ENCODE peak calls at places on chromosomes 3 and 15, in four cellular contexts. One of them, this sample, is unnamed.

GRCh38 chr3:60912876-60913275 is 338.4 kb downstream of the FHIT start:
- DNase-seq in GM23248: no peak
- DNase-seq in A673: no peak
- DNase-seq in ascending aorta: no peak
- DNase-seq in this sample: no peak

GRCh38 chr3:129112308-129113052 is 9.1 kb downstream of the RAB43 start:
- DNase-seq in GM23248: peak; percentile 44
- DNase-seq in A673: peak; percentile 37
- DNase-seq in ascending aorta: no peak
- DNase-seq in this sample: no peak

GRCh38 chr3:111667621-111668239 is 72.6 kb upstream of the ZBED2 start:
- DNase-seq in A673: no peak
- DNase-seq in ascending aorta: peak; percentile 29
- DNase-seq in GM23248: peak; percentile 50
- DNase-seq in this sample: peak; percentile 66

GRCh38 chr3:47961815-47962606 is 54.2 kb downstream of the MAP4 start:
- DNase-seq in GM23248: peak; percentile 43
- DNase-seq in ascending aorta: no peak
- DNase-seq in A673: peak; percentile 81
- DNase-seq in this sample: no peak

GRCh38 chr3:155026999-155027591 is 53.0 kb upstream of the MME start:
- DNase-seq in A673: peak; percentile 82
- DNase-seq in GM23248: peak; percentile 67
- DNase-seq in ascending aorta: no peak
- DNase-seq in this sample: no peak

GRCh38 chr3:28206479-28206878 is 34.9 kb upstream of the CMC1 start:
- DNase-seq in ascending aorta: no peak
- DNase-seq in A673: no peak
- DNase-seq in GM23248: peak; percentile 1
- DNase-seq in this sample: no peak

GRCh38 chr3:171001957-171002694 is 24.4 kb downstream of the SLC2A2 start:
- DNase-seq in ascending aorta: no peak
- DNase-seq in GM23248: peak; percentile 29
- DNase-seq in A673: no peak
- DNase-seq in this sample: no peak

GRCh38 chr15:29268706-29269484 is 727 bp downstream of the NSMCE3 start:
- DNase-seq in GM23248: peak; percentile 73
- DNase-seq in A673: peak; percentile 34
- DNase-seq in ascending aorta: peak; percentile 11
- DNase-seq in this sample: peak; percentile 21

GRCh38 chr3:324423-324822 is 127.9 kb downstream of the CHL1 start:
- DNase-seq in GM23248: no peak
- DNase-seq in ascending aorta: no peak
- DNase-seq in A673: no peak
- DNase-seq in this sample: no peak

GRCh38 chr3:65749066-65749465 is 289.7 kb downstream of the MAGI1 start:
- DNase-seq in ascending aorta: no peak
- DNase-seq in A673: no peak
- DNase-seq in GM23248: peak; percentile 30
- DNase-seq in this sample: no peak

GRCh38 chr15:48409623-48410022 is 78.4 kb downstream of the DUT start:
- DNase-seq in ascending aorta: no peak
- DNase-seq in GM23248: no peak
- DNase-seq in A673: no peak
- DNase-seq in this sample: no peak

GRCh38 chr15:67853454-67853853 is 13.6 kb upstream of the RNU6-1 start:
- DNase-seq in ascending aorta: no peak
- DNase-seq in GM23248: no peak
- DNase-seq in A673: no peak
- DNase-seq in this sample: no peak

GRCh38 chr15:67849538-67849937 is 9.7 kb upstream of the RNU6-1 start:
- DNase-seq in GM23248: no peak
- DNase-seq in A673: no peak
- DNase-seq in ascending aorta: no peak
- DNase-seq in this sample: no peak

GRCh38 chr15:67850995-67851535 is 11.2 kb upstream of the RNU6-1 start:
- DNase-seq in A673: no peak
- DNase-seq in GM23248: peak; percentile 70
- DNase-seq in ascending aorta: no peak
- DNase-seq in this sample: no peak

GRCh38 chr15:67852433-67852832 is 12.6 kb upstream of the RNU6-1 start:
- DNase-seq in A673: no peak
- DNase-seq in GM23248: no peak
- DNase-seq in ascending aorta: no peak
- DNase-seq in this sample: no peak

DNA sequence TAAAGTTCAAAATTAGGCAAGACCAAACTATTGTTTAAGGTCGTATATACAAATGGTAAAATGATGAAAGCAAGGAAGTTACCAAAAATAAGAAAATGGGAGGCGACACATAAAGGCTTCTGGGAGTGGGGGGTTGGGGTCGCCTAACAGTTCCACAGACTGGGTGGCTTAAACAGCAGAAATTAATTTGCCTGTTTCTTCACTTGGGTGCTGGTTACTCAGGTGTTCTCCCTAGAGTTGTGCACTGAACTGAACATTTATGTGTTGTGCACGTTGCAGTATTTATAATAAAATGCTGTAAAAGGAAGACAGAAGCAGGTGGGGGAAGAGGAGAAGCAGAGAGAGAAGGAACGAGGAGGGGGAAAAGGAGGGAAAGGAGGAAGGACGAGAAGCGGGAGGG is 10.5 kb upstream of the RNU6-1 start:
- DNase-seq in GM23248: no peak
- DNase-seq in ascending aorta: no peak
- DNase-seq in A673: no peak
- DNase-seq in this sample: no peak
- H3K4me1 ChIP-seq in GM23248: no peaks in the 10 kb centered on the region
- H3K4me1 ChIP-seq in ascending aorta: no peaks in the 10 kb centered on the region
- H3K4me1 ChIP-seq in A673: no peaks in the 10 kb centered on the region
- H3K4me1 ChIP-seq in this sample: no peaks in the 10 kb centered on the region

GRCh38 chr15:71048913-71049675 is 66.2 kb upstream of the THSD4 start:
- DNase-seq in GM23248: peak; percentile 94
- DNase-seq in A673: no peak
- DNase-seq in ascending aorta: no peak
- DNase-seq in this sample: no peak

GRCh38 chr15:71051539-71051938 is 63.7 kb upstream of the THSD4 start:
- DNase-seq in A673: no peak
- DNase-seq in GM23248: peak; percentile 69
- DNase-seq in ascending aorta: no peak
- DNase-seq in this sample: no peak

GRCh38 chr15:71052356-71052755 is 62.9 kb upstream of the THSD4 start:
- DNase-seq in ascending aorta: no peak
- DNase-seq in GM23248: peak; percentile 76
- DNase-seq in A673: no peak
- DNase-seq in this sample: no peak

GRCh38 chr15:71050461-71050860 is 64.8 kb upstream of the THSD4 start:
- DNase-seq in GM23248: no peak
- DNase-seq in A673: no peak
- DNase-seq in ascending aorta: no peak
- DNase-seq in this sample: no peak

GRCh38 chr15:71049706-71050422 is 65.4 kb upstream of the THSD4 start:
- DNase-seq in ascending aorta: no peak
- DNase-seq in A673: no peak
- DNase-seq in GM23248: peak; percentile 46
- DNase-seq in this sample: no peak
- H3K27ac ChIP-seq in ascending aorta: no peak overlapping the region
- H3K27ac ChIP-seq in A673: no peak overlapping the region
- H3K27ac ChIP-seq in GM23248: peak overlapping the region; percentile 95
- H3K27ac ChIP-seq in this sample: no peak overlapping the region

GRCh38 chr3:64354221-64354620 is 129.0 kb upstream of the PRICKLE2 start:
- DNase-seq in A673: no peak
- DNase-seq in GM23248: no peak
- DNase-seq in ascending aorta: no peak
- DNase-seq in this sample: no peak

GRCh38 chr3:64352596-64352989 is 127.3 kb upstream of the PRICKLE2 start:
- DNase-seq in GM23248: peak; percentile 69
- DNase-seq in A673: no peak
- DNase-seq in ascending aorta: no peak
- DNase-seq in this sample: no peak

GRCh38 chr3:64355473-64355872 is 130.2 kb upstream of the PRICKLE2 start:
- DNase-seq in ascending aorta: no peak
- DNase-seq in A673: no peak
- DNase-seq in GM23248: peak; percentile 59
- DNase-seq in this sample: no peak

GRCh38 chr3:64353256-64353655 is 128.0 kb upstream of the PRICKLE2 start:
- DNase-seq in ascending aorta: no peak
- DNase-seq in A673: no peak
- DNase-seq in GM23248: peak; percentile 51
- DNase-seq in this sample: no peak

DNA sequence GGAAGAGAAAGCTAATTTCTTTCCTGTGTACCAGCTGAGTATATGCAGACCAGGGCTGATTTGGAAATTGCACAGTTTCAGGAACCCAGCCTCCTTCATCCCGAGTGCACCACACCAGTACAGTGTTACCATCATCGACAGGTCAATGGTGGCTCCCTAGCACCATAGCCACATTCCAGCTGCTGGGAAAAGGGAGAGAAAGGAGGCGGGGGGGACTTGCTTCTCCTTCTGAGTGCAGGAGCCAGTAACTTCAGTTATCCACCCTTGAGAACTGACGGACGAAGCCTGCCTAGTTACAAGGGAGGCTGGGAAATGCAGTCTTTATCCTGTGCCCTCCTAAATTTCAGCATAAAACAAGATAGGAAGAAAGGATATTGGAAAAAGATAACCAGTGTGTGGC is 129.7 kb upstream of the PRICKLE2 start:
- DNase-seq in A673: no peak
- DNase-seq in ascending aorta: no peak
- DNase-seq in GM23248: no peak
- DNase-seq in this sample: no peak
- H3K4me1 ChIP-seq in A673: no peaks in the 10 kb centered on the region
- H3K4me1 ChIP-seq in ascending aorta: no peaks in the 10 kb centered on the region
- H3K4me1 ChIP-seq in GM23248: peaks cover 41% of the 10 kb centered on the region
- H3K4me1 ChIP-seq in this sample: peaks cover 3% of the 10 kb centered on the region

GRCh38 chr3:51669241-51670052 is 1.6 kb upstream of the TEX264 start:
- DNase-seq in ascending aorta: peak; percentile 40
- DNase-seq in A673: peak; percentile 71
- DNase-seq in GM23248: peak; percentile 91
- DNase-seq in this sample: peak; percentile 86

GRCh38 chr3:51670711-51671089 is 352 bp upstream of the TEX264 start:
- DNase-seq in GM23248: no peak
- DNase-seq in A673: no peak
- DNase-seq in ascending aorta: no peak
- DNase-seq in this sample: no peak

GRCh38 chr3:51670053-51670666 is 892 bp upstream of the TEX264 start:
- DNase-seq in GM23248: no peak
- DNase-seq in A673: no peak
- DNase-seq in ascending aorta: no peak
- DNase-seq in this sample: no peak

GRCh38 chr3:51671090-51672082 is at the start of gene TEX264:
- DNase-seq in GM23248: peak; percentile 96
- DNase-seq in ascending aorta: peak; percentile 56
- DNase-seq in A673: peak; percentile 80
- DNase-seq in this sample: peak; percentile 94

DNA sequence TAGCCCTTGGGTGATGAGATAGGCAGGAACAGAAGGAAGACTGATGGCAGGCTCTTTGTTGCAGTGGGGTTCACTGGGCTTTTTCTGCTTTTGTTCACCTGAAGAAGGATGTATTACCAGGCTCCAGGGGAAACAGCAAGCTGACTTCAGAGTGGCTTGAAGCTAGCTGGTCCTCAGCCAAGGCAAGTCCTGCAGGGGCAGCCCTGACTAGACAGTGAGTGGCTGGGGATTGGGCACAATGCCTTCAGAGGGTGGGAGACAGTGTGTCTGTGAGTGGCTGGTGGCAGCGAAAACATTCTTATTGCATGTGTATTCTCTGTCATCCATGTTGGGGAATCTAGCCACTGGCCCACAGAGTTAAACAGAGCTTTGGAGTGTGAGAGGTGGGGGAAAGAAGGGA is 2.3 kb upstream of the TEX264 start:
- DNase-seq in GM23248: peak; percentile 52
- DNase-seq in ascending aorta: no peak
- DNase-seq in A673: no peak
- DNase-seq in this sample: no peak
- H3K27ac ChIP-seq in GM23248: peak overlapping the region; percentile 1
- H3K27ac ChIP-seq in ascending aorta: no peak overlapping the region
- H3K27ac ChIP-seq in A673: no peak overlapping the region
- H3K27ac ChIP-seq in this sample: no peak overlapping the region

GRCh38 chr3:194475138-194475932 is 11.5 kb downstream of the ATP13A3 start:
- DNase-seq in GM23248: peak; percentile 37
- DNase-seq in ascending aorta: no peak
- DNase-seq in A673: no peak
- DNase-seq in this sample: no peak
- H3K4me1 ChIP-seq in GM23248: peaks cover 64% of the 10 kb centered on the region
- H3K4me1 ChIP-seq in ascending aorta: no peaks in the 10 kb centered on the region
- H3K4me1 ChIP-seq in A673: peaks cover 41% of the 10 kb centered on the region
- H3K4me1 ChIP-seq in this sample: peaks cover 11% of the 10 kb centered on the region

GRCh38 chr3:4987374-4988296 is 8.4 kb downstream of the BHLHE40 start:
- DNase-seq in GM23248: no peak
- DNase-seq in ascending aorta: no peak
- DNase-seq in A673: no peak
- DNase-seq in this sample: no peak

GRCh38 chr3:4992118-4992517 is 12.9 kb downstream of the BHLHE40 start:
- DNase-seq in GM23248: no peak
- DNase-seq in ascending aorta: no peak
- DNase-seq in A673: no peak
- DNase-seq in this sample: no peak

GRCh38 chr3:4989649-4989966 is 10.4 kb downstream of the BHLHE40 start:
- DNase-seq in GM23248: no peak
- DNase-seq in A673: no peak
- DNase-seq in ascending aorta: no peak
- DNase-seq in this sample: no peak

GRCh38 chr3:4988815-4989648 is 9.8 kb downstream of the BHLHE40 start:
- DNase-seq in A673: no peak
- DNase-seq in ascending aorta: no peak
- DNase-seq in GM23248: peak; percentile 38
- DNase-seq in this sample: peak; percentile 84

GRCh38 chr3:4990061-4990460 is 10.8 kb downstream of the BHLHE40 start:
- DNase-seq in GM23248: peak; percentile 26
- DNase-seq in ascending aorta: no peak
- DNase-seq in A673: no peak
- DNase-seq in this sample: no peak
- H3K27ac ChIP-seq in GM23248: peak overlapping the region; percentile 26
- H3K27ac ChIP-seq in ascending aorta: peak overlapping the region; percentile 99
- H3K27ac ChIP-seq in A673: no peak overlapping the region
- H3K27ac ChIP-seq in this sample: peak overlapping the region; percentile 95

GRCh38 chr3:42189746-42190145 is 76.2 kb downstream of the CCK start:
- DNase-seq in GM23248: no peak
- DNase-seq in A673: no peak
- DNase-seq in ascending aorta: no peak
- DNase-seq in this sample: no peak
- H3K4me1 ChIP-seq in GM23248: peaks cover 7% of the 10 kb centered on the region
- H3K4me1 ChIP-seq in A673: no peaks in the 10 kb centered on the region
- H3K4me1 ChIP-seq in ascending aorta: no peaks in the 10 kb centered on the region
- H3K4me1 ChIP-seq in this sample: no peaks in the 10 kb centered on the region

GRCh38 chr15:95687686-95688085 is 642.8 kb upstream of the NR2F2 start:
- DNase-seq in A673: no peak
- DNase-seq in GM23248: no peak
- DNase-seq in ascending aorta: no peak
- DNase-seq in this sample: no peak
- H3K27ac ChIP-seq in A673: no peak overlapping the region
- H3K27ac ChIP-seq in GM23248: no peak overlapping the region
- H3K27ac ChIP-seq in ascending aorta: no peak overlapping the region
- H3K27ac ChIP-seq in this sample: no peak overlapping the region

GRCh38 chr15:64850778-64851502 is 9.2 kb downstream of the PLEKHO2 start:
- DNase-seq in GM23248: no peak
- DNase-seq in ascending aorta: no peak
- DNase-seq in A673: no peak
- DNase-seq in this sample: no peak
- H3K4me1 ChIP-seq in GM23248: peaks cover 37% of the 10 kb centered on the region
- H3K4me1 ChIP-seq in ascending aorta: peaks cover 8% of the 10 kb centered on the region
- H3K4me1 ChIP-seq in A673: no peaks in the 10 kb centered on the region
- H3K4me1 ChIP-seq in this sample: no peaks in the 10 kb centered on the region

This sample was measured in tibial artery.